ENCODE peak calls at places on chromosomes 1 and 21, in five cellular contexts. Z is left kidney, Q is T-helper 1 cell, D is Right ventricle myocardium superior, J is colonic mucosa. H is an unnamed sample.

GRCh38 chr1:245788269-245788668 is 633.5 kb downstream of the KIF26B start:
- DNase-seq in Q (no peak), D (no peak), Z (no peak), J (no peak), H (no peak)

GRCh38 chr1:238653693-238654321 is 732.6 kb upstream of the CHRM3 start:
- DNase-seq in D (no peak), Q (no peak), J (no peak), Z (no peak), H (no peak)

GRCh38 chr1:207414606-207415108 is 39.5 kb upstream of the CR2 start:
- DNase-seq in D (no peak), Q (no peak), Z (no peak), J (no peak), H (no peak)

GRCh38 chr1:7190261-7190660 is 405.0 kb downstream of the CAMTA1 start:
- DNase-seq in Q (no peak), J (no peak), D (no peak), Z (no peak), H (no peak)

GRCh38 chr1:113433177-113433576 is 42.9 kb downstream of the MAGI3 start:
- DNase-seq in D (no peak), Q (no peak), Z (no peak), J (no peak), H (no peak)

GRCh38 chr1:155223017-155223416 is 14.5 kb downstream of the MTX1 start:
- DNase-seq in D (no peak), Q (no peak), J (no peak), Z (no peak), H (no peak)

GRCh38 chr1:17075470-17076255 is 21.8 kb upstream of the SDHB start:
- DNase-seq in Q (no peak), D (no peak), Z (no peak), J (peak; percentile 51), H (no peak)

GRCh38 chr1:243393093-243393492 is 137.3 kb downstream of the SDCCAG8 start:
- DNase-seq in J (no peak), D (no peak), Z (no peak), Q (no peak), H (peak; percentile 95)

GRCh38 chr1:15957221-15958090 is 18.4 kb downstream of the ZBTB17 start:
- DNase-seq in Q (no peak), J (no peak), D (no peak), Z (peak; percentile 86), H (no peak)

GRCh38 chr1:66931548-66932124 is 6.8 kb downstream of the MIER1 start:
- DNase-seq in Z (peak; percentile 5), D (no peak), Q (no peak), J (no peak), H (no peak)

GRCh38 chr1:19845166-19845954 is 30.3 kb upstream of the RNF186 start:
- DNase-seq in Z (peak; percentile 87), D (no peak), Q (no peak), J (no peak), H (no peak)

GRCh38 chr21:34061983-34062382 is 11.4 kb upstream of the MRPS6 start:
- DNase-seq in D (no peak), J (no peak), Z (no peak), Q (no peak), H (no peak)

GRCh38 chr1:202605515-202605914 is 104.7 kb downstream of the SYT2 start:
- DNase-seq in D (no peak), Q (no peak), J (no peak), Z (no peak), H (no peak)

GRCh38 chr1:2985121-2985561 is 36.1 kb upstream of the ACTRT2 start:
- DNase-seq in Z (peak; percentile 95), J (no peak), Q (no peak), D (peak; percentile 32), H (no peak)

GRCh38 chr1:2999138-2999537 is 22.1 kb upstream of the ACTRT2 start:
- DNase-seq in Z (no peak), D (no peak), Q (no peak), J (no peak), H (no peak)

GRCh38 chr1:102836991-102837390 is 271.3 kb downstream of the COL11A1 start:
- DNase-seq in Q (no peak), Z (no peak), D (no peak), J (no peak), H (no peak)

GRCh38 chr1:167502192-167502551 is 16.2 kb downstream of the CD247 start:
- DNase-seq in J (no peak), Q (no peak), D (no peak), Z (no peak), H (no peak)

GRCh38 chr1:214362188-214362882 is 81.4 kb downstream of the SMYD2 start:
- DNase-seq in Q (no peak), J (no peak), D (peak; percentile 48), Z (no peak), H (no peak)

GRCh38 chr1:1137256-1138045 is 21.6 kb upstream of the C1orf159 start:
- DNase-seq in D (no peak), Z (peak; percentile 42), J (peak; percentile 72), Q (peak; percentile 63), H (no peak)

GRCh38 chr1:116847175-116847574 is 62.5 kb upstream of the PTGFRN start:
- DNase-seq in J (no peak), Q (no peak), D (no peak), Z (no peak), H (no peak)

GRCh38 chr1:179353546-179353945 is 12.2 kb upstream of the AXDND1 start:
- DNase-seq in Z (no peak), J (no peak), D (no peak), Q (no peak), H (no peak)

GRCh38 chr1:99963041-99963795 is 6.6 kb upstream of the SLC35A3 start:
- DNase-seq in J (no peak), D (no peak), Z (no peak), Q (no peak), H (no peak)

GRCh38 chr1:228368801-228369607 is 37.6 kb downstream of the TRIM11 start:
- DNase-seq in D (peak; percentile 87), J (no peak), Z (no peak), Q (no peak), H (no peak)

GRCh38 chr1:119784127-119784781 is 15.5 kb upstream of the HMGCS2 start:
- DNase-seq in J (peak; percentile 78), D (peak; percentile 86), Q (no peak), Z (no peak), H (no peak)

GRCh38 chr1:223844962-223845809 is 561 bp downstream of the TP53BP2 start:
- DNase-seq in D (peak; percentile 76), Q (peak; percentile 73), Z (peak; percentile 90), J (peak; percentile 57), H (no peak)

GRCh38 chr1:89169166-89169565 is 6.6 kb downstream of the GBP7 start:
- DNase-seq in J (no peak), Z (no peak), Q (no peak), D (no peak), H (no peak)

GRCh38 chr1:24955161-24955560 is 25.1 kb upstream of the RUNX3 start:
- DNase-seq in D (no peak), Z (no peak), Q (peak; percentile 41), J (no peak), H (no peak)

GRCh38 chr1:40479156-40479555 is 2.1 kb downstream of the ZFP69 start:
- DNase-seq in Z (no peak), J (no peak), Q (no peak), D (no peak), H (no peak)